ENCODE peak calls at places on chromosomes 7 and 10, in ten cellular contexts. Q is activated CD4-positive, alpha-beta T cell treated with anti-CD3 and anti-CD28 coated beads, Interleukin-2, amount 50 U/mL, for 24 hours; W is AG09319; H is Calu3; Y is SW 1271; X is endodermal cell; G is substantia nigra; T is NCI-H146; V is activated effector memory CD4-positive, alpha-beta T cell treated with Interleukin-2 at 50 U/mL for 16 hours; N is activated T-cell treated with anti-CD3 and anti-CD28 coated beads for 24 hours. S is an unnamed sample.

GRCh38 chr10:17394854-17395253 is 59.5 kb downstream of the ST8SIA6 start:
- DNase-seq in W (no peak), G (no peak), X (no peak), H (no peak), V (no peak), N (peak; percentile 18), Y (no peak), Q (no peak), T (no peak), S (no peak)

GRCh38 chr7:129644634-129645230 is 33.2 kb downstream of the NRF1 start:
- DNase-seq in H (peak; percentile 22), G (no peak), Y (peak; percentile 56), N (no peak), X (no peak), Q (no peak), W (no peak), V (no peak), T (peak; percentile 50), S (no peak)

GRCh38 chr7:153224890-153225289 is 465.3 kb downstream of the ACTR3B start:
- DNase-seq in W (no peak), X (no peak), H (no peak), N (no peak), Q (no peak), G (no peak), T (no peak), V (no peak), Y (no peak), S (no peak)

GRCh38 chr10:46255696-46256355 is 31.0 kb upstream of the ANTXRL start:
- DNase-seq in X (peak; percentile 92), Q (no peak), G (no peak), H (peak; percentile 98), N (peak; percentile 29), T (no peak), V (no peak), Y (peak; percentile 14), W (no peak), S (no peak)

GRCh38 chr10:60009316-60009715 is 103.0 kb upstream of the CCDC6 start:
- DNase-seq in X (no peak), Y (no peak), N (no peak), H (no peak), W (no peak), Q (no peak), T (no peak), V (no peak), G (no peak), S (no peak)

GRCh38 chr7:30070052-30070451 is 41.8 kb downstream of the PLEKHA8 start:
- DNase-seq in G (no peak), H (no peak), Q (no peak), T (no peak), V (no peak), N (no peak), W (no peak), X (no peak), Y (no peak), S (no peak)

GRCh38 chr7:84102213-84102612 is 92.4 kb downstream of the SEMA3A start:
- DNase-seq in H (no peak), V (no peak), X (no peak), Q (no peak), N (no peak), Y (no peak), G (no peak), W (no peak), T (no peak), S (no peak)

GRCh38 chr7:138886501-138886917 is 88.5 kb upstream of the ATP6V0A4 start:
- DNase-seq in W (peak; percentile 61), Y (peak; percentile 71), Q (no peak), V (no peak), G (no peak), T (peak; percentile 64), N (peak; percentile 42), X (no peak), H (peak; percentile 59), S (no peak)

GRCh38 chr7:12647364-12648219 is 39.8 kb upstream of the ARL4A start:
- DNase-seq in Q (no peak), X (no peak), G (no peak), Y (peak; percentile 83), N (no peak), W (no peak), H (peak; percentile 81), T (no peak), V (no peak), S (no peak)

GRCh38 chr7:68433462-68433861 is 1164.8 kb upstream of the AUTS2 start:
- DNase-seq in V (no peak), X (no peak), Q (no peak), H (no peak), G (no peak), N (no peak), W (no peak), Y (no peak), T (no peak), S (no peak)

GRCh38 chr7:43078794-43079193 is 33.7 kb upstream of the HECW1 start:
- DNase-seq in Y (no peak), G (no peak), X (peak; percentile 50), W (no peak), V (no peak), T (no peak), Q (no peak), N (no peak), H (no peak), S (no peak)

GRCh38 chr7:388461-388960 is 98.5 kb downstream of the FOXL3 start:
- DNase-seq in Q (no peak), T (no peak), V (no peak), H (no peak), X (peak; percentile 31), G (no peak), N (no peak), W (no peak), Y (no peak), S (no peak)

GRCh38 chr7:139109188-139109982 is at the start of gene ZC3HAV1:
- DNase-seq in G (no peak), Q (peak; percentile 68), T (peak; percentile 79), W (peak; percentile 79), Y (peak; percentile 85), V (peak; percentile 79), X (peak; percentile 88), N (peak; percentile 82), H (peak; percentile 82), S (peak; percentile 86)

GRCh38 chr7:132190683-132191082 is 385.6 kb downstream of the PLXNA4 start:
- DNase-seq in N (no peak), W (no peak), G (no peak), T (no peak), X (no peak), Q (no peak), V (no peak), H (no peak), Y (no peak), S (no peak)

S was measured in T-helper 22 cell.